ENCODE peak calls at places on chromosomes 12 and 14, in six cellular contexts. One of them, this sample, is unnamed. For H3K36me3, the result is how much of the 10 kb centered on the place peaks cover.

GRCh38 chr14:102859911-102860310 is 62.6 kb upstream of the AMN start:
- DNase-seq in MG63: no peak
- DNase-seq in psoas muscle: no peak
- DNase-seq in CD8-positive, alpha-beta memory T cell: no peak
- DNase-seq in K562: no peak
- DNase-seq in upper lobe of right lung: no peak
- DNase-seq in this sample: no peak

GRCh38 chr12:97323154-97323553 is 139.4 kb upstream of the RMST start:
- DNase-seq in MG63: no peak
- DNase-seq in psoas muscle: no peak
- DNase-seq in CD8-positive, alpha-beta memory T cell: no peak
- DNase-seq in K562: no peak
- DNase-seq in upper lobe of right lung: no peak
- DNase-seq in this sample: no peak

GRCh38 chr12:615620-616019 is 47.6 kb downstream of the NINJ2 start:
- DNase-seq in MG63: no peak
- DNase-seq in psoas muscle: peak
- DNase-seq in CD8-positive, alpha-beta memory T cell: no peak
- DNase-seq in K562: no peak
- DNase-seq in upper lobe of right lung: no peak
- DNase-seq in this sample: peak

GRCh38 chr12:96889273-96889933 is 17.7 kb upstream of the NEDD1 start:
- DNase-seq in MG63: peak
- DNase-seq in psoas muscle: no peak
- DNase-seq in CD8-positive, alpha-beta memory T cell: no peak
- DNase-seq in K562: no peak
- DNase-seq in upper lobe of right lung: no peak
- DNase-seq in this sample: no peak

GRCh38 chr12:57235012-57235727 is 5.7 kb downstream of the SHMT2 start:
- DNase-seq in MG63: no peak
- DNase-seq in psoas muscle: peak
- DNase-seq in CD8-positive, alpha-beta memory T cell: no peak
- DNase-seq in K562: peak
- DNase-seq in upper lobe of right lung: no peak
- DNase-seq in this sample: peak

GRCh38 chr14:104981699-104982541 is 3.7 kb upstream of the CLBA1 start:
- DNase-seq in MG63: no peak
- DNase-seq in psoas muscle: no peak
- DNase-seq in CD8-positive, alpha-beta memory T cell: no peak
- DNase-seq in K562: no peak
- DNase-seq in upper lobe of right lung: no peak
- DNase-seq in this sample: no peak

GRCh38 chr12:52907092-52907810 is 2.4 kb upstream of the KRT8 start:
- DNase-seq in MG63: no peak
- DNase-seq in psoas muscle: no peak
- DNase-seq in CD8-positive, alpha-beta memory T cell: no peak
- DNase-seq in K562: peak
- DNase-seq in upper lobe of right lung: peak
- DNase-seq in this sample: peak

GRCh38 chr14:85315290-85315689 is 214.7 kb upstream of the FLRT2 start:
- DNase-seq in MG63: no peak
- DNase-seq in psoas muscle: no peak
- DNase-seq in CD8-positive, alpha-beta memory T cell: no peak
- DNase-seq in K562: no peak
- DNase-seq in upper lobe of right lung: no peak
- DNase-seq in this sample: peak

GRCh38 chr12:46475972-46476645 is 103.5 kb upstream of the SLC38A2 start:
- DNase-seq in MG63: no peak
- DNase-seq in psoas muscle: no peak
- DNase-seq in CD8-positive, alpha-beta memory T cell: no peak
- DNase-seq in K562: no peak
- DNase-seq in upper lobe of right lung: no peak
- DNase-seq in this sample: no peak

GRCh38 chr14:34232790-34233189 is 229.2 kb downstream of the SPTSSA start:
- DNase-seq in MG63: no peak
- DNase-seq in psoas muscle: no peak
- DNase-seq in CD8-positive, alpha-beta memory T cell: no peak
- DNase-seq in K562: no peak
- DNase-seq in upper lobe of right lung: no peak
- DNase-seq in this sample: no peak

GRCh38 chr12:79618848-79619404 is 71.8 kb downstream of the PAWR start:
- DNase-seq in MG63: peak
- DNase-seq in psoas muscle: no peak
- DNase-seq in CD8-positive, alpha-beta memory T cell: no peak
- DNase-seq in K562: no peak
- DNase-seq in upper lobe of right lung: no peak
- DNase-seq in this sample: peak

GRCh38 chr12:52524898-52525591 is 4.9 kb upstream of the KRT5 start:
- DNase-seq in MG63: no peak
- DNase-seq in psoas muscle: no peak
- DNase-seq in CD8-positive, alpha-beta memory T cell: no peak
- DNase-seq in K562: no peak
- DNase-seq in upper lobe of right lung: no peak
- DNase-seq in this sample: no peak

GRCh38 chr12:132066345-132066685 is 77.8 kb downstream of the DDX51 start:
- DNase-seq in MG63: no peak
- DNase-seq in psoas muscle: no peak
- DNase-seq in CD8-positive, alpha-beta memory T cell: no peak
- DNase-seq in K562: no peak
- DNase-seq in upper lobe of right lung: no peak
- DNase-seq in this sample: peak

GRCh38 chr12:95218852-95219171 is 1.2 kb downstream of the VEZT start:
- DNase-seq in MG63: no peak
- DNase-seq in psoas muscle: no peak
- DNase-seq in CD8-positive, alpha-beta memory T cell: peak
- DNase-seq in K562: no peak
- DNase-seq in upper lobe of right lung: no peak
- DNase-seq in this sample: peak

GRCh38 chr12:123351349-123351748 is 13.3 kb downstream of the SBNO1 start:
- DNase-seq in MG63: no peak
- DNase-seq in psoas muscle: no peak
- DNase-seq in CD8-positive, alpha-beta memory T cell: no peak
- DNase-seq in K562: no peak
- DNase-seq in upper lobe of right lung: no peak
- DNase-seq in this sample: no peak

GRCh38 chr14:49984419-49984818 is 91.5 kb downstream of the ARF6 start:
- DNase-seq in MG63: no peak
- DNase-seq in psoas muscle: no peak
- DNase-seq in CD8-positive, alpha-beta memory T cell: no peak
- DNase-seq in K562: no peak
- DNase-seq in upper lobe of right lung: no peak
- DNase-seq in this sample: peak

GRCh38 chr12:107377596-107378385 is 284.4 kb upstream of the CRY1 start:
- DNase-seq in MG63: peak
- DNase-seq in psoas muscle: no peak
- DNase-seq in CD8-positive, alpha-beta memory T cell: no peak
- DNase-seq in K562: no peak
- DNase-seq in upper lobe of right lung: no peak
- DNase-seq in this sample: no peak

GRCh38 chr14:106211489-106211888 is 685.1 kb downstream of the TMEM121 start:
- DNase-seq in MG63: no peak
- DNase-seq in psoas muscle: no peak
- DNase-seq in CD8-positive, alpha-beta memory T cell: no peak
- DNase-seq in K562: no peak
- DNase-seq in upper lobe of right lung: no peak
- DNase-seq in this sample: no peak

GRCh38 chr12:58386136-58386535 is 444.8 kb downstream of the ATP23 start:
- DNase-seq in MG63: no peak
- DNase-seq in psoas muscle: no peak
- DNase-seq in CD8-positive, alpha-beta memory T cell: no peak
- DNase-seq in K562: no peak
- DNase-seq in upper lobe of right lung: no peak
- DNase-seq in this sample: no peak

GRCh38 chr12:92623386-92623785 is 79.4 kb upstream of the PLEKHG7 start:
- DNase-seq in MG63: no peak
- DNase-seq in psoas muscle: no peak
- DNase-seq in CD8-positive, alpha-beta memory T cell: no peak
- DNase-seq in K562: no peak
- DNase-seq in upper lobe of right lung: no peak
- DNase-seq in this sample: no peak

GRCh38 chr12:49413796-49414195 is 46.5 kb downstream of the SPATS2 start:
- DNase-seq in MG63: no peak
- DNase-seq in psoas muscle: no peak
- DNase-seq in CD8-positive, alpha-beta memory T cell: no peak
- DNase-seq in K562: no peak
- DNase-seq in upper lobe of right lung: no peak
- DNase-seq in this sample: no peak

GRCh38 chr14:90891326-90891725 is 75.1 kb upstream of the TTC7B start:
- DNase-seq in MG63: no peak
- DNase-seq in psoas muscle: no peak
- DNase-seq in CD8-positive, alpha-beta memory T cell: no peak
- DNase-seq in K562: no peak
- DNase-seq in upper lobe of right lung: no peak
- DNase-seq in this sample: no peak

GRCh38 chr14:29906256-29906885 is 21.3 kb downstream of the PRKD1 start:
- DNase-seq in MG63: peak
- DNase-seq in psoas muscle: no peak
- DNase-seq in CD8-positive, alpha-beta memory T cell: no peak
- DNase-seq in K562: no peak
- DNase-seq in upper lobe of right lung: no peak
- DNase-seq in this sample: no peak

GRCh38 chr12:113676547-113676946 is 204.9 kb upstream of the LHX5 start:
- DNase-seq in MG63: no peak
- DNase-seq in psoas muscle: no peak
- DNase-seq in CD8-positive, alpha-beta memory T cell: no peak
- DNase-seq in K562: no peak
- DNase-seq in upper lobe of right lung: no peak
- DNase-seq in this sample: no peak

GRCh38 chr14:96267916-96268315 is 11.9 kb downstream of the BDKRB1 start:
- DNase-seq in MG63: peak
- DNase-seq in psoas muscle: no peak
- DNase-seq in CD8-positive, alpha-beta memory T cell: no peak
- DNase-seq in K562: no peak
- DNase-seq in upper lobe of right lung: no peak
- DNase-seq in this sample: no peak

GRCh38 chr14:35355981-35356839 is 48.3 kb downstream of the NFKBIA start:
- DNase-seq in MG63: no peak
- DNase-seq in psoas muscle: no peak
- DNase-seq in CD8-positive, alpha-beta memory T cell: no peak
- DNase-seq in K562: peak
- DNase-seq in upper lobe of right lung: no peak
- DNase-seq in this sample: peak

GRCh38 chr12:55495490-55495889 is 3.3 kb downstream of the OR6C68 start:
- DNase-seq in MG63: no peak
- DNase-seq in psoas muscle: no peak
- DNase-seq in CD8-positive, alpha-beta memory T cell: no peak
- DNase-seq in K562: no peak
- DNase-seq in upper lobe of right lung: no peak
- DNase-seq in this sample: no peak

GRCh38 chr12:10618338-10618987 is 5.1 kb upstream of the MAGOHB start:
- DNase-seq in MG63: no peak
- DNase-seq in psoas muscle: no peak
- DNase-seq in CD8-positive, alpha-beta memory T cell: no peak
- DNase-seq in K562: no peak
- DNase-seq in upper lobe of right lung: no peak
- DNase-seq in this sample: peak

GRCh38 chr12:3747976-3748619 is 4.8 kb downstream of the CRACR2A start:
- DNase-seq in MG63: no peak
- DNase-seq in psoas muscle: no peak
- DNase-seq in CD8-positive, alpha-beta memory T cell: no peak
- DNase-seq in K562: no peak
- DNase-seq in upper lobe of right lung: no peak
- DNase-seq in this sample: no peak

GRCh38 chr14:61460853-61461611 is 139.7 kb downstream of the PRKCH start:
- DNase-seq in MG63: no peak
- DNase-seq in psoas muscle: no peak
- DNase-seq in CD8-positive, alpha-beta memory T cell: peak
- DNase-seq in K562: peak
- DNase-seq in upper lobe of right lung: no peak
- DNase-seq in this sample: no peak
- H3K36me3 ChIP-seq in MG63: under half
- H3K36me3 ChIP-seq in psoas muscle: under half
- H3K36me3 ChIP-seq in CD8-positive, alpha-beta memory T cell: half or more
- H3K36me3 ChIP-seq in K562: under half
- H3K36me3 ChIP-seq in upper lobe of right lung: under half
- H3K36me3 ChIP-seq in this sample: under half

GRCh38 chr12:121531356-121531750 is 49.5 kb downstream of the KDM2B start:
- DNase-seq in MG63: no peak
- DNase-seq in psoas muscle: no peak
- DNase-seq in CD8-positive, alpha-beta memory T cell: no peak
- DNase-seq in K562: no peak
- DNase-seq in upper lobe of right lung: no peak
- DNase-seq in this sample: no peak

GRCh38 chr12:121534495-121535148 is 46.2 kb downstream of the KDM2B start:
- DNase-seq in MG63: no peak
- DNase-seq in psoas muscle: no peak
- DNase-seq in CD8-positive, alpha-beta memory T cell: peak
- DNase-seq in K562: no peak
- DNase-seq in upper lobe of right lung: no peak
- DNase-seq in this sample: no peak

GRCh38 chr12:121535150-121536057 is 45.4 kb downstream of the KDM2B start:
- DNase-seq in MG63: no peak
- DNase-seq in psoas muscle: peak
- DNase-seq in CD8-positive, alpha-beta memory T cell: no peak
- DNase-seq in K562: no peak
- DNase-seq in upper lobe of right lung: no peak
- DNase-seq in this sample: no peak

GRCh38 chr12:121532503-121533390 is 48.1 kb downstream of the KDM2B start:
- DNase-seq in MG63: no peak
- DNase-seq in psoas muscle: no peak
- DNase-seq in CD8-positive, alpha-beta memory T cell: no peak
- DNase-seq in K562: no peak
- DNase-seq in upper lobe of right lung: no peak
- DNase-seq in this sample: peak

GRCh38 chr12:121533391-121534090 is 47.3 kb downstream of the KDM2B start:
- DNase-seq in MG63: no peak
- DNase-seq in psoas muscle: no peak
- DNase-seq in CD8-positive, alpha-beta memory T cell: no peak
- DNase-seq in K562: no peak
- DNase-seq in upper lobe of right lung: peak
- DNase-seq in this sample: no peak
- H3K4me3 ChIP-seq in MG63: no peak
- H3K4me3 ChIP-seq in psoas muscle: no peak
- H3K4me3 ChIP-seq in CD8-positive, alpha-beta memory T cell: no peak
- H3K4me3 ChIP-seq in K562: no peak
- H3K4me3 ChIP-seq in upper lobe of right lung: no peak
- H3K4me3 ChIP-seq in this sample: no peak

DNA sequence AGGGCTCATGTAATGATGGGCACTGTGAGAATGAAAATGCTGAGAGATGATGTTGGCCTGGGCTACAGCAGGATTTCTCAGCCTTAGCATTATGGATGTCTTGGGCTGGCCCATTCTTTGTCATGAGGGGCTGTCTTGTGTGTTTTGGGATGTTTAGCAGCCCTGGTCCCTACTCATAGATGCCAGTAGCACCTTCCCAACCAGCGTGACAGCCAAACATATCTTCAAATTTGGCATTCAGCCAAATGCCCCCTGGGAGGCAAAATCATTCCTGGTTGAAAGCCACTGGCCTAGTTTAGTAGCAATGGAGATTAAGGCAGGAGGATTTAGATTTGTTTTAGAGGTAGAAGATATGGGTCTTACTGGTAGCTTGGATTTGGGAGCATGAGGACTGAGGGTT is 26.6 kb downstream of the UBE3B start:
- DNase-seq in MG63: no peak
- DNase-seq in psoas muscle: no peak
- DNase-seq in CD8-positive, alpha-beta memory T cell: no peak
- DNase-seq in K562: no peak
- DNase-seq in upper lobe of right lung: no peak
- DNase-seq in this sample: no peak
- H3K36me3 ChIP-seq in MG63: half or more
- H3K36me3 ChIP-seq in psoas muscle: half or more
- H3K36me3 ChIP-seq in CD8-positive, alpha-beta memory T cell: half or more
- H3K36me3 ChIP-seq in K562: half or more
- H3K36me3 ChIP-seq in upper lobe of right lung: half or more
- H3K36me3 ChIP-seq in this sample: half or more

GRCh38 chr14:24397639-24398297 is 1.0 kb upstream of the NYNRIN start:
- DNase-seq in MG63: no peak
- DNase-seq in psoas muscle: no peak
- DNase-seq in CD8-positive, alpha-beta memory T cell: no peak
- DNase-seq in K562: no peak
- DNase-seq in upper lobe of right lung: no peak
- DNase-seq in this sample: no peak
- H3K4me3 ChIP-seq in MG63: no peak
- H3K4me3 ChIP-seq in psoas muscle: no peak
- H3K4me3 ChIP-seq in CD8-positive, alpha-beta memory T cell: no peak
- H3K4me3 ChIP-seq in K562: no peak
- H3K4me3 ChIP-seq in upper lobe of right lung: no peak
- H3K4me3 ChIP-seq in this sample: peak